ENCODE peak calls at places on chromosomes 3 and 15, in five cellular contexts. R is AG04450, S is H9, Z is progenitor cell of endocrine pancreas, E is AG09309. J is an unnamed sample.

GRCh38 chr15:88401269-88401971 is 65.8 kb downstream of the MRPL46 start:
- DNase-seq in R (no peak), S (no peak), Z (no peak), E (no peak), J (no peak)

GRCh38 chr3:178434206-178434805 is 101.9 kb upstream of the KCNMB2 start:
- DNase-seq in R (no peak), S (no peak), Z (no peak), E (no peak), J (no peak)

GRCh38 chr3:40847571-40847992 is 322.8 kb downstream of the ZNF621 start:
- DNase-seq in R (no peak), S (peak; percentile 86), Z (no peak), E (no peak), J (no peak)

GRCh38 chr15:90876046-90876445 is 7.7 kb downstream of the FURIN start:
- DNase-seq in R (no peak), S (no peak), Z (no peak), E (no peak), J (no peak)

GRCh38 chr15:99385865-99386264 is 134.6 kb downstream of the LRRC28 start:
- DNase-seq in R (peak; percentile 16), S (no peak), Z (no peak), E (no peak), J (no peak)

GRCh38 chr3:54211097-54211496 is 88.7 kb downstream of the CACNA2D3 start:
- DNase-seq in R (no peak), S (no peak), Z (no peak), E (no peak), J (no peak)

GRCh38 chr3:143843607-143844006 is 4.7 kb downstream of the SLC9A9 start:
- DNase-seq in R (no peak), S (no peak), Z (no peak), E (no peak), J (no peak)

GRCh38 chr3:139117136-139117675 is 72.5 kb upstream of the PRR23C start:
- DNase-seq in R (peak; percentile 26), S (no peak), Z (no peak), E (peak; percentile 24), J (no peak)

GRCh38 chr3:43710607-43711006 is 19.9 kb downstream of the ABHD5 start:
- DNase-seq in R (no peak), S (no peak), Z (no peak), E (no peak), J (no peak)

GRCh38 chr15:38853608-38854007 is 289.0 kb upstream of the RASGRP1 start:
- DNase-seq in R (no peak), S (peak; percentile 84), Z (no peak), E (no peak), J (peak; percentile 36)

GRCh38 chr15:62453356-62453755 is 288.3 kb upstream of the C2CD4B start:
- DNase-seq in R (no peak), S (no peak), Z (no peak), E (no peak), J (no peak)

GRCh38 chr3:10023587-10024310 is 2.5 kb upstream of the FANCD2 start:
- DNase-seq in R (peak; percentile 65), S (no peak), Z (no peak), E (no peak), J (peak; percentile 64)

GRCh38 chr3:33299395-33300081 is 22.3 kb downstream of the FBXL2 start:
- DNase-seq in R (no peak), S (no peak), Z (no peak), E (peak; percentile 73), J (no peak)

GRCh38 chr15:70170096-70170699 is 72.5 kb upstream of the TLE3 start:
- DNase-seq in R (no peak), S (no peak), Z (no peak), E (no peak), J (no peak)

GRCh38 chr15:56045068-56045748 is 51.8 kb upstream of the NEDD4 start:
- DNase-seq in R (no peak), S (no peak), Z (no peak), E (peak; percentile 62), J (no peak)

GRCh38 chr3:25021816-25022215 is 406.2 kb upstream of the RARB start:
- DNase-seq in R (no peak), S (no peak), Z (no peak), E (no peak), J (no peak)

GRCh38 chr3:69378112-69378799 is 7.6 kb downstream of the FRMD4B start:
- DNase-seq in R (no peak), S (no peak), Z (no peak), E (no peak), J (no peak)

GRCh38 chr3:54932606-54933005 is 4.7 kb upstream of the LRTM1 start:
- DNase-seq in R (no peak), S (no peak), Z (no peak), E (no peak), J (no peak)

GRCh38 chr3:24674261-24674660 is 179.6 kb upstream of the THRB start:
- DNase-seq in R (no peak), S (no peak), Z (no peak), E (no peak), J (no peak)

GRCh38 chr3:191432162-191432561 is 28.8 kb upstream of the PYDC2 start:
- DNase-seq in R (no peak), S (no peak), Z (no peak), E (no peak), J (no peak)

GRCh38 chr3:188577539-188577938 is 423.6 kb downstream of the LPP start:
- DNase-seq in R (no peak), S (no peak), Z (no peak), E (no peak), J (no peak)

GRCh38 chr15:65092046-65092770 is 15.7 kb downstream of the KBTBD13 start:
- DNase-seq in R (no peak), S (no peak), Z (no peak), E (no peak), J (no peak)

GRCh38 chr3:109191431-109191830 is 54.9 kb downstream of the C3orf85 start:
- DNase-seq in R (no peak), S (no peak), Z (no peak), E (no peak), J (no peak)

GRCh38 chr3:183094711-183095110 is 4.6 kb downstream of the MCCC1 start:
- DNase-seq in R (no peak), S (no peak), Z (no peak), E (no peak), J (no peak)

GRCh38 chr3:177589921-177590336 is 392.6 kb upstream of the TBL1XR1 start:
- DNase-seq in R (peak; percentile 91), S (no peak), Z (no peak), E (peak; percentile 85), J (peak; percentile 20)

GRCh38 chr15:39381517-39381916 is 199.4 kb upstream of the THBS1 start:
- DNase-seq in R (no peak), S (no peak), Z (no peak), E (no peak), J (no peak)

GRCh38 chr15:44763187-44763586 is 26.9 kb downstream of the TRIM69 start:
- DNase-seq in R (no peak), S (no peak), Z (no peak), E (no peak), J (no peak)

GRCh38 chr3:151567477-151567876 is 106.6 kb upstream of the IGSF10 start:
- DNase-seq in R (no peak), S (no peak), Z (no peak), E (no peak), J (peak; percentile 22)

DNA sequence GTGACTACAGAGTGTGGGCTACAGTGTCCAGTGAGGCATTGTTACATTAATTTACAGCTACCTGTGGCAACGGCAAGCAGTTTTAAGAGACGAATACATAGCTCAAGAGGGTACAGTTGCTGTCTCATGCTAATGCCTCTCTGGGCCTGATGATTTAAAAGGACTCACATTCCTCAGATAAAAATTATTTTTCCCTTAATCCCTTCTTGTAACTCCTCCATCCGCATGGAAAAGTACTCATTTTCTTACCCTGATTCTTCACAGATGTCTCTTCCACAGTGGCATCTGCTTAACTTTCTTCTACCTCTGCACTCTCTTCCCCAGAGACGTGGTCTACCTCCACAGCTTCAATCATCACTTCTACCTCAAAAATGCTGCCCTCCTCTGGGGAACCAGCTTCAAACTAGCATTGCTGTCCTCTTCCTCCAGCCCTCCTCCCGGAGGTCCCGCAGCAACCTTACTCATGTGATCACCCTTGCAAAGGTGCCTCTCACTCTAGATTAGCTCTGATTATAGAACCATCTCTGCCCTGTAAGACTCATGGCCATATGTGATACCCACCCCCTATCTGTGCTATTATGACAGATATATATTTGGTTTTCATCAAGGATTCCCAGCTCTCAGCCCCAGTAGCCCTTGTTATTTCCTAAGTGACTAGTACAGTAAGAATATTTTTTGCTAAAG is 21.4 kb upstream of the ABHD17C start:
- DNase-seq in R (no peak), S (no peak), Z (no peak), E (no peak), J (no peak)
- TF ChIP-seq CTCF in R (peak; percentile 27), S (peak; percentile 40), Z (no peak), E (no peak), J (no peak)

GRCh38 chr15:34584996-34585395 is 1.5 kb upstream of the GOLGA8B start:
- DNase-seq in R (no peak), S (no peak), Z (no peak), E (no peak), J (no peak)
- TF ChIP-seq CTCF in R (no peak), S (no peak), Z (no peak), E (no peak), J (no peak)

DNA sequence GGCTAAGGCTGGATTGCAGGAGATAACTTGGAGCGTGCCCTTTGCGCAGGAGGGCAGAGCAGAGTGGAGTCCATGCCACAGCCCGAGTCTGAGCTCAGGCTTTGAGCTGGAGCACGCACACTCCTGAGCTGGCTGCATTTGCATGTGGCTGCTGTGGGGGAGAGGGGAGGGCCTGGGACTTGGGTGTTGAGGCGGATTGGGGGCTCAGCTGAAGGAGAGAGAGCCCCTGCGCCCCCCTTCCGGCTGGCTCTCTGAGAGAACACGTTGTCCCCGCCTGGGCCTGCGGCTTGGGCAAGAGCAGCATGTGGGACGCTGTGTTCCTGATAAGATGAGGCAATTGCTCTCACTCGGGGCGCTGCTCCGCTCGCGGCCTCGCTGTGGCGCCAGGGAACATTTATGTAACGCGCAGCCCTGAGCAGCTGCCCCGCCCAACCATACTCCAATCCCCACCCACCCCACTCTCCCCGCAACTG is 39.1 kb downstream of the KLF13 start:
- DNase-seq in R (peak; percentile 26), S (peak; percentile 81), Z (peak; percentile 35), E (peak; percentile 52), J (peak; percentile 66)
- TF ChIP-seq CTCF in R (peak; percentile 44), S (peak; percentile 50), Z (peak; percentile 48), E (peak; percentile 51), J (peak; percentile 14)

DNA sequence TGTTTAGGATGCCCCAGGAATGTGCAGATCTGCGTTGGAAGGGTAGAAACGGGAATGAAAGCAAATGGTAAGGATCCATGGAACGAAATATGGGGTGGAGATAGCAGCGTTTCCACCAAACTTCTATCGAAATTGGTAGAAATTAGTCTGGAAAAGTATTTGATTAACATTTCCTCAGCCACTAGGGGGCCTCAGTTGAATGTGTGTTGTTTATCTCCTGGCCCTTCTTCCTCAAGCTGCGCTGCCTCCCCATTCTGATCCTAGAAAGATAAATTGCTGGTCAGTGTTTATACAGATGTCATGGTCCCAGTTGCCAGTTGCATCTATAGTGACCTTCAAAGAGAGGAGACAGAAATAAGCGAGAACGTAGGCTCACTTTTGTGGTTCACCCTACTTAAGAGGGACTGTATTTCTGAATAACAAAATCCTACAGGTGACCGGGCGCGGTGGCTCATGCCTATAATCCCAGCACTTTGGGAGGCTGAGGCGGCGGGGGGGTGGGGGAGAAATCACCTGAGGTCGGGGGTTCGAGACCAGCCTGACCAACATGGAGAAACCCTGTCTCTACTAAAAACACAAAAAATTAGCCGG is 457.1 kb downstream of the SQOR start:
- DNase-seq in R (peak; percentile 4), S (peak; percentile 44), Z (no peak), E (no peak), J (peak; percentile 47)
- TF ChIP-seq CTCF in R (peak; percentile 63), S (peak; percentile 81), Z (peak; percentile 61), E (peak; percentile 40), J (peak; percentile 68)

J was measured in nephron progenitor cell.